ENCODE peak calls at places on chromosomes 13 and 19, in five cellular contexts. D is right lobe of liver; B is testis; H is CD8-positive, alpha-beta T cell; L is A673. Q is an unnamed sample.

GRCh38 chr13:85586422-85586831 is 212.8 kb downstream of the SLITRK6 start:
- DNase-seq in D (no peak), B (no peak), H (no peak), L (no peak), Q (no peak)

GRCh38 chr19:21158523-21159135 is 16.8 kb downstream of the ZNF431 start:
- DNase-seq in D (no peak), B (no peak), H (no peak), L (no peak), Q (no peak)

GRCh38 chr13:106299616-106300015 is 235.8 kb downstream of the EFNB2 start:
- DNase-seq in D (no peak), B (no peak), H (no peak), L (no peak), Q (no peak)

GRCh38 chr13:24900507-24900906 is 136.5 kb downstream of the RNF17 start:
- DNase-seq in D (no peak), B (no peak), H (no peak), L (no peak), Q (no peak)

GRCh38 chr19:30677702-30678101 is 305.5 kb downstream of the ZNF536 start:
- DNase-seq in D (no peak), B (no peak), H (no peak), L (no peak), Q (no peak)

GRCh38 chr19:29917911-29918310 is 24.1 kb upstream of the URI1 start:
- DNase-seq in D (no peak), B (no peak), H (no peak), L (no peak), Q (no peak)

GRCh38 chr13:45078003-45078402 is 42.3 kb upstream of the GTF2F2 start:
- DNase-seq in D (no peak), B (no peak), H (no peak), L (no peak), Q (no peak)

GRCh38 chr19:17948474-17948966 is 15.7 kb downstream of the CCDC124 start:
- DNase-seq in D (no peak), B (no peak), H (no peak), L (no peak), Q (no peak)

GRCh38 chr19:13277104-13277809 is 127.0 kb downstream of the IER2 start:
- DNase-seq in D (no peak), B (peak; percentile 63), H (peak; percentile 26), L (peak; percentile 91), Q (peak; percentile 81)

GRCh38 chr13:36288794-36289391 is 8.7 kb downstream of the CCDC169 start:
- DNase-seq in D (no peak), B (no peak), H (no peak), L (peak; percentile 19), Q (no peak)

GRCh38 chr13:88602786-88603777 is 931.9 kb downstream of the SLITRK5 start:
- DNase-seq in D (no peak), B (no peak), H (no peak), L (no peak), Q (no peak)

GRCh38 chr19:45821570-45821969 is 6.5 kb upstream of the RSPH6A start:
- DNase-seq in D (no peak), B (no peak), H (no peak), L (no peak), Q (no peak)

GRCh38 chr19:57465680-57466381 is 8.9 kb upstream of the VN1R1 start:
- DNase-seq in D (no peak), B (no peak), H (no peak), L (peak; percentile 66), Q (peak; percentile 75)

GRCh38 chr19:1214862-1215731 is 9.5 kb downstream of the STK11 start:
- DNase-seq in D (no peak), B (peak; percentile 77), H (no peak), L (no peak), Q (no peak)

GRCh38 chr19:38304866-38305429 is 897 bp downstream of the C19orf33 start:
- DNase-seq in D (no peak), B (peak; percentile 46), H (no peak), L (no peak), Q (peak; percentile 98)

GRCh38 chr13:78603240-78603947 is at the start of gene POU4F1:
- DNase-seq in D (no peak), B (peak; percentile 88), H (no peak), L (peak; percentile 94), Q (peak; percentile 95)

GRCh38 chr19:41882568-41883462 is at the start of gene ARHGEF1:
- DNase-seq in D (peak; percentile 74), B (peak; percentile 36), H (peak; percentile 64), L (peak; percentile 56), Q (peak; percentile 73)

GRCh38 chr13:18956473-18957078 is 225.0 kb downstream of the TUBA3C start:
- DNase-seq in D (no peak), B (no peak), H (no peak), L (no peak), Q (no peak)
- H3K9me3 ChIP-seq in D (no peaks in the 10 kb centered on the region), B (no peaks in the 10 kb centered on the region), H (no peaks in the 10 kb centered on the region), L (peaks cover 15% of the 10 kb centered on the region), Q (peaks cover 51% of the 10 kb centered on the region)

GRCh38 chr13:41942462-41943094 is 18.3 kb downstream of the VWA8 start:
- DNase-seq in D (no peak), B (no peak), H (no peak), L (peak; percentile 39), Q (peak; percentile 75)
- TF ChIP-seq CTCF in D (no peak), B (no peak), H (no peak), L (peak; percentile 42), Q (peak; percentile 70)

GRCh38 chr19:27714857-27715256 is 1498.1 kb downstream of the UQCRFS1 start:
- DNase-seq in D (no peak), B (no peak), H (no peak), L (no peak), Q (no peak)

GRCh38 chr19:27705896-27706295 is 1507.1 kb downstream of the UQCRFS1 start:
- DNase-seq in D (no peak), B (no peak), H (no peak), L (no peak), Q (no peak)

DNA sequence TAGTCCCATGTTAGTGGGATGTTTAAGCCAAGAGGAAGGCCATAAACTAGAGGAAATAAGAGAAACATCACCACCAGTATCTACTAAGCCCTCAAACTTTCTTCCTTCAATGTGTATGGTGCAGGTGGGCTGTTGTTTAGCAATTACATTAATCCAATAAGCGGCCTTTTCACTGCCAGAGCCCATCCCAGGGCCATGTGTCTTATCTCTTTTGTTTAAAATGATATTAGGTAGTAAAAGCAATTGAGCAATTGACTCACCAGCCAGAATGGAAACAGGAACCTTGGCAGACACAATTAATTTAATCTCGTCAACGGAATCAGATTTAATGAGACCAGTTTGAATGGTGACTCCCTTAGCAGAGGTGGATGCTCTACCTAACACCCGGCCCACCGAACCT is 1503.5 kb downstream of the UQCRFS1 start:
- DNase-seq in D (no peak), B (no peak), H (no peak), L (no peak), Q (no peak)
- H3K9me3 ChIP-seq in D (no peaks in the 10 kb centered on the region), B (no peaks in the 10 kb centered on the region), H (no peaks in the 10 kb centered on the region), L (peaks cover 20% of the 10 kb centered on the region), Q (peaks cover 72% of the 10 kb centered on the region)

GRCh38 chr13:114152285-114152645 is 19.8 kb upstream of the RASA3 start:
- DNase-seq in D (no peak), B (no peak), H (no peak), L (no peak), Q (no peak)

GRCh38 chr13:114149774-114150740 is 17.6 kb upstream of the RASA3 start:
- DNase-seq in D (no peak), B (no peak), H (no peak), L (no peak), Q (no peak)

GRCh38 chr13:114151031-114151430 is 18.6 kb upstream of the RASA3 start:
- DNase-seq in D (no peak), B (no peak), H (no peak), L (no peak), Q (no peak)

GRCh38 chr13:114152831-114153371 is 20.5 kb upstream of the RASA3 start:
- DNase-seq in D (no peak), B (no peak), H (no peak), L (no peak), Q (peak; percentile 40)

DNA sequence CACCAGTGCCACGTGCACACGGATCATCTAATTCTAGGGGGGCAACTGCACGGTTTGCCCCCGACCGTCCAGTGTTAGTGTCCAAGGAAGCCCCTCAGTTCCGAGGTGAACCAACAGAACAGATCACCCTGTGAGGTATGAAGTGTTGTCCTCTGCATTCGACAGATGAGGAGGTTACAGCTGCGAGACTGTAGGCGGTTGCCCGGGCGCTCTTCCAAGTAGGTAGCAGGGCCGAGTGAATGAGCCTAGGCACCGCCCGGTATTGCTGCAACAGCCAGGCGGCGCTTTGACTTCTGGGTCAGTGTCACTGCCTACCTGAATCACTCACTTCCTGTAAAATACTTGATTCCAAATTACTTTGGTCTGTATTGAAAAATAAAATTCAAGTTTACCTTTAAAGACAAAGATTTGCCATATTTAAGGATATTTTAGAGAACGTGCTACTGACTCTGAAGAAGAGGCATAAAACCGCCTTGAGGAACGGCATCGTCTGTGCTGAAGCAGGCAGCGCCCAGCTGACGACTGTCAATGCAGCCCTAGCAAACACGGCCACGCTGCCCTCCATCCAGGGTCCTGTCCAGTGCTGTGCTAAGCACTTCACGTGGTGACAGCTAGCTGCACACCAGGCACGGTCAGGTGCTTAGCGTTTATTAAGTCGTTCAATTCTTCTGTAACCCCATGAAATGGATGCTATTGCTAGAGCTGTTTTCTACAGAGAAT is 19.3 kb upstream of the RASA3 start:
- DNase-seq in D (peak; percentile 88), B (no peak), H (no peak), L (peak; percentile 35), Q (peak; percentile 42)
- TF ChIP-seq CTCF in D (no peak), B (no peak), H (no peak), L (peak; percentile 29), Q (no peak)

DNA sequence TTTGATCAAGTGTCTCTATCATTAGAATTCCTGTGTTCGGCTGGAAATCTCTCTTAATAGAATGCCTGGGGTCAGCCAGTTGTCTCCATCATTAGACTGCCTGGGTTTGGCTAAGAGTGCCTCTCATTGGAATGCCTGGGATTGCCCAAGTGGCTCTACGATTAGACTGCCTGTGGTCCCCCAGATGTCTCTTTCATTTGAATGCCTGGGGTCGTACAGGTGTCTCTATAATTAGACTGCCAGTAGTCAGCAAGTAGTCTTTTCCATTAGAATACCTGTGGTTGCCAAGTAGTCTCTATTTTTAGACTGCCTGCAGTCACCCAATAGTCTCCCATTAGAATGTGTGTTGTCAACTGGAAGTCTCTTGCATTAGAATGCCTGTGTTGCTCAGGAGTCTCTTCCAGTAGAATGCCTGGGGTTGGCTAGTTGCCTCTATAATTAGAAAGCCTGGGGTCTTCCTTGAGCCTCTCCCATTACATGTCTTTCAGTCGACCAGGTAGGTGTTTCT is 1523.2 kb downstream of the UQCRFS1 start:
- DNase-seq in D (no peak), B (no peak), H (no peak), L (no peak), Q (no peak)
- H3K9me3 ChIP-seq in D (no peaks in the 10 kb centered on the region), B (no peaks in the 10 kb centered on the region), H (peaks cover 4% of the 10 kb centered on the region), L (peaks cover 59% of the 10 kb centered on the region), Q (peaks cover 97% of the 10 kb centered on the region)

DNA sequence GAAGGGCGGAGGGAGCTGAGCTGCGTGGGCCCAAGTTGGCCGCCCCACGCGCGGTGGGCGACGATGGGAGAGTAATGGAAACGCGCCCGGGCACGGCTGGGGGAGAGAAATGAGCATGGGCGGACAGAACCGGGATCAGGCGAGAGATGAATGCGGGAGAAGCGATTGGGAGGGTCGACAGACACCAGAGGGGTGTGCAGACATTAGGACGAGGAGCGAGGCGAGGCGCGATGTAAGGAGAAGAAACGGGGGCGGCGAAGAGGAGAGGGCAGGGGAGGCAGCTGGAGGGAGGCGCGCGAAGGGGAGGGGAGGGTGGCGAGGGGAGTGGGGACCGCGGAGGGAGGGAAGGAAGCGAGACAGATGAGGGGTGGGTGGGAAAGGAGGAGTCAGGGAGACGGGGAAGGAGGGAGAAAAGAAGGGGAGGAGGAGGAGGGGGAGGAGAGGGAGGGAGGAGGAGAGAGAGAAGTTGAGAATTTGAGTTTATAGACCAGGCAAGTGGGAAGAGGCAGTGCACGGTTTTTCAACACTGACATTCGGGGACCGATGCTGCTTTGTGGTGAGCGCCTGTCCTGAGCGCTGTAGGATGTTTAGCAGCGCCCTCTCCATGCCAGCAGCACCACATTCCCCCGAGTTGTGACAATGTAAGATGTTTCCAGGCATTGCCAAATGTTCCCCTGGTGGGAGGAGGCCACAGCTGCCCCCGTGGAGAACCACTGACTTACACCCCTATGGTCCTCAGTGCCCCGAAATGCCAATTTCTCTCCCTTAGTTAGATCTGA is at the start of gene SHISA7:
- DNase-seq in D (peak; percentile 28), B (no peak), H (no peak), L (peak; percentile 46), Q (no peak)
- TF ChIP-seq CTCF in D (no peak), B (no peak), H (no peak), L (no peak), Q (peak; percentile 19)

Q was measured in endodermal cell.